ENCODE peak calls at places on chromosome 12, in seven cellular contexts. S is Right ventricle myocardium inferior; Q is CD4-positive, alpha-beta T cell; H is H4; O is T47D; F is ACHN; A is stimulated activated CD4-positive, alpha-beta T cell treated with anti-CD3 and anti-CD28 coated beads, TNF-alpha, amount 100 ng/mL, for 4 hours. N is an unnamed sample.
A peak's percentile ranks its signal among the peaks of the same experiment; 100 is the strongest.

GRCh38 chr12:94570161-94570560 is 80.2 kb downstream of the TMCC3 start:
- DNase-seq in O (no peak), H (no peak), Q (no peak), A (no peak), S (no peak), F (peak; percentile 83), N (no peak)

GRCh38 chr12:88994537-88994936 is 357.8 kb downstream of the DUSP6 start:
- DNase-seq in Q (no peak), S (no peak), A (no peak), H (no peak), F (no peak), O (no peak), N (no peak)

GRCh38 chr12:57864811-57865751 is 18.6 kb upstream of the CTDSP2 start:
- DNase-seq in S (peak; percentile 91), H (peak; percentile 40), Q (no peak), F (peak; percentile 86), O (peak; percentile 83), A (peak; percentile 41), N (peak; percentile 26)

GRCh38 chr12:53207042-53207441 is at the start of gene ITGB7:
- DNase-seq in A (no peak), H (no peak), S (no peak), Q (peak; percentile 62), F (no peak), O (no peak), N (peak; percentile 52)

GRCh38 chr12:70646850-70647249 is 9.6 kb upstream of the PTPRB start:
- DNase-seq in S (no peak), F (peak; percentile 22), O (no peak), H (no peak), Q (no peak), A (no peak), N (no peak)

GRCh38 chr12:2877959-2878732 is 1.1 kb downstream of the RHNO1 start:
- DNase-seq in S (no peak), A (no peak), H (no peak), O (no peak), F (peak; percentile 47), Q (no peak), N (no peak)

GRCh38 chr12:106527356-106527755 is 55.4 kb upstream of the RFX4 start:
- DNase-seq in S (no peak), A (no peak), H (no peak), O (no peak), F (no peak), Q (no peak), N (no peak)

GRCh38 chr12:63668028-63668799 is at the start of gene DPY19L2:
- DNase-seq in S (peak; percentile 88), F (peak; percentile 95), O (peak; percentile 54), Q (no peak), H (peak; percentile 60), A (peak; percentile 24), N (no peak)

GRCh38 chr12:105741786-105742566 is 396.8 kb downstream of the NUAK1 start:
- DNase-seq in H (peak; percentile 24), O (peak; percentile 50), F (no peak), A (no peak), S (no peak), Q (no peak), N (no peak)

GRCh38 chr12:126734738-126735137 is 1532.2 kb upstream of the TMEM132C start:
- DNase-seq in Q (no peak), H (no peak), O (no peak), F (no peak), A (no peak), S (no peak), N (no peak)

GRCh38 chr12:116525418-116526001 is 33.7 kb upstream of the MAP1LC3B2 start:
- DNase-seq in A (no peak), O (peak; percentile 86), F (peak; percentile 98), S (peak; percentile 63), H (peak; percentile 24), Q (no peak), N (no peak)

GRCh38 chr12:51994959-51995358 is 11.8 kb upstream of the TAMALIN start:
- DNase-seq in O (no peak), Q (no peak), A (no peak), S (no peak), F (no peak), H (no peak), N (no peak)

GRCh38 chr12:10960260-10960659 is 21.2 kb upstream of the TAS2R14 start:
- DNase-seq in Q (no peak), H (no peak), O (no peak), S (no peak), A (no peak), F (no peak), N (no peak)

GRCh38 chr12:57046392-57046791 is 3.5 kb downstream of the MYO1A start:
- DNase-seq in O (no peak), S (no peak), H (no peak), Q (no peak), A (no peak), F (no peak), N (no peak)

GRCh38 chr12:2490746-2491145 is 304.0 kb upstream of the FKBP4 start:
- DNase-seq in F (no peak), Q (no peak), O (no peak), A (no peak), H (no peak), S (no peak), N (no peak)

GRCh38 chr12:47790676-47791350 is 17.8 kb downstream of the SLC48A1 start:
- DNase-seq in H (no peak), A (no peak), O (no peak), Q (no peak), S (no peak), F (no peak), N (no peak)

GRCh38 chr12:55697686-55698085 is 10.0 kb downstream of the ITGA7 start:
- DNase-seq in H (no peak), O (no peak), Q (no peak), S (no peak), A (no peak), F (no peak), N (no peak)

GRCh38 chr12:112747501-112747900 is 44.0 kb upstream of the RPH3A start:
- DNase-seq in F (no peak), A (no peak), S (no peak), O (no peak), H (no peak), Q (no peak), N (no peak)

GRCh38 chr12:32240833-32241232 is 134.2 kb downstream of the BICD1 start:
- DNase-seq in F (peak; percentile 39), O (no peak), A (no peak), S (no peak), Q (no peak), H (no peak), N (no peak)

GRCh38 chr12:28574746-28575592 is 384.7 kb downstream of the CCDC91 start:
- DNase-seq in H (no peak), S (no peak), Q (no peak), F (no peak), A (no peak), O (no peak), N (no peak)

GRCh38 chr12:111413442-111414086 is 7.8 kb downstream of the SH2B3 start:
- DNase-seq in A (no peak), Q (no peak), S (no peak), F (peak; percentile 79), O (no peak), H (no peak), N (no peak)

GRCh38 chr12:114444422-114445279 is 38.7 kb upstream of the TBX5 start:
- DNase-seq in A (no peak), F (no peak), O (no peak), H (no peak), S (no peak), Q (no peak), N (no peak)

GRCh38 chr12:52018448-52019122 is 11.8 kb downstream of the TAMALIN start:
- DNase-seq in Q (no peak), F (no peak), A (no peak), O (no peak), S (peak; percentile 27), H (no peak), N (no peak)

GRCh38 chr12:30026621-30027234 is 243.0 kb upstream of the TMTC1 start:
- DNase-seq in F (peak; percentile 68), H (peak; percentile 30), Q (no peak), S (no peak), A (no peak), O (no peak), N (no peak)

GRCh38 chr12:19988918-19989317 is 379.4 kb upstream of the PDE3A start:
- DNase-seq in F (no peak), O (no peak), A (no peak), S (no peak), Q (no peak), H (no peak), N (no peak)

GRCh38 chr12:16555630-16556029 is 50.3 kb downstream of the LMO3 start:
- DNase-seq in S (no peak), A (no peak), O (no peak), F (no peak), H (no peak), Q (no peak), N (no peak)

GRCh38 chr12:88986056-88986455 is 366.2 kb downstream of the DUSP6 start:
- DNase-seq in H (no peak), A (no peak), Q (no peak), O (no peak), F (no peak), S (no peak), N (no peak)

GRCh38 chr12:133165776-133166175 is 15.5 kb upstream of the ZNF268 start:
- DNase-seq in A (no peak), H (no peak), Q (no peak), O (no peak), S (no peak), F (no peak), N (no peak)

GRCh38 chr12:108141600-108142145 is 12.6 kb downstream of the WSCD2 start:
- DNase-seq in H (no peak), A (no peak), S (no peak), Q (no peak), O (no peak), F (no peak), N (no peak)

GRCh38 chr12:128857173-128857770 is 4.0 kb downstream of the GLT1D1 start:
- DNase-seq in F (no peak), S (no peak), H (no peak), A (no peak), O (no peak), Q (no peak), N (no peak)

GRCh38 chr12:30268036-30268435 is 427.6 kb downstream of the IPO8 start:
- DNase-seq in H (no peak), Q (no peak), A (no peak), F (no peak), O (no peak), S (no peak), N (no peak)

GRCh38 chr12:104011265-104011664 is 38.7 kb downstream of the GLT8D2 start:
- DNase-seq in S (no peak), H (peak; percentile 94), O (no peak), A (no peak), Q (no peak), F (peak; percentile 29), N (no peak)

GRCh38 chr12:121788176-121788818 is 5.2 kb downstream of the RHOF start:
- DNase-seq in H (no peak), O (no peak), Q (no peak), S (no peak), F (no peak), A (no peak), N (no peak)

GRCh38 chr12:106903241-106903950 is 52.3 kb upstream of the TMEM263 start:
- DNase-seq in Q (peak; percentile 58), S (peak; percentile 75), O (peak; percentile 84), A (peak; percentile 47), H (peak; percentile 41), F (peak; percentile 74), N (peak; percentile 65)

GRCh38 chr12:2613674-2614073 is 181.1 kb upstream of the FKBP4 start:
- DNase-seq in F (peak; percentile 99), A (no peak), O (no peak), S (no peak), H (peak; percentile 89), Q (no peak), N (no peak)

GRCh38 chr12:108634225-108634795 is 616 bp upstream of the SELPLG start:
- DNase-seq in Q (no peak), S (peak; percentile 80), H (peak; percentile 89), O (no peak), F (no peak), A (no peak), N (no peak)

GRCh38 chr12:80121661-80122060 is 22.3 kb downstream of the OTOGL start:
- DNase-seq in S (no peak), F (no peak), Q (no peak), A (no peak), H (no peak), O (no peak), N (no peak)

GRCh38 chr12:56154246-56154771 is 1.9 kb downstream of the MYL6B start:
- DNase-seq in F (no peak), H (no peak), S (no peak), O (no peak), A (no peak), Q (no peak), N (no peak)